ENCODE peak calls at places on chromosomes 2 and 18, in nine cellular contexts. H is endodermal cell, C is psoas muscle, X is GM23338, B is Panc1, Q is esophagus squamous epithelium, O is thyroid gland, J is testis, P is cardiac muscle cell. S is an unnamed sample. For H3K4me1 and H3K27me3, the result is how much of the 10 kb centered on the place peaks cover.

GRCh38 chr2:66576381-66577330 is 141.7 kb downstream of the MEIS1 start:
- DNase-seq in C (peak), B (no peak), P (peak), X (peak), J (peak), O (no peak), Q (no peak), H (peak), S (peak)

GRCh38 chr2:68328901-68329300 is 9.2 kb upstream of the CNRIP1 start:
- DNase-seq in X (no peak), P (no peak), C (no peak), Q (no peak), B (no peak), O (no peak), J (no peak), H (no peak), S (no peak)

GRCh38 chr2:120999374-121000097 is 263.9 kb downstream of the GLI2 start:
- DNase-seq in H (peak), J (no peak), X (no peak), Q (no peak), C (no peak), O (no peak), B (no peak), P (no peak), S (no peak)

GRCh38 chr2:168156661-168157060 is 90.7 kb downstream of the STK39 start:
- DNase-seq in J (no peak), H (no peak), O (no peak), X (no peak), B (no peak), P (peak), Q (no peak), C (peak), S (no peak)

GRCh38 chr2:216426938-216427337 is 14.7 kb downstream of the SMARCAL1 start:
- DNase-seq in C (no peak), X (no peak), O (no peak), H (no peak), Q (no peak), J (no peak), P (peak), B (no peak), S (no peak)

GRCh38 chr2:174605687-174606086 is 8.1 kb upstream of the WIPF1 start:
- DNase-seq in O (no peak), B (no peak), X (peak), P (peak), Q (no peak), H (no peak), C (no peak), J (no peak), S (no peak)

GRCh38 chr2:72211359-72211758 is 63.7 kb upstream of the CYP26B1 start:
- DNase-seq in B (no peak), C (no peak), H (no peak), Q (no peak), O (no peak), P (no peak), X (no peak), J (no peak), S (no peak)

GRCh38 chr2:193114827-193115226 is 920.1 kb upstream of the TMEFF2 start:
- DNase-seq in P (no peak), C (no peak), B (no peak), H (no peak), Q (no peak), O (no peak), X (no peak), J (no peak), S (no peak)

GRCh38 chr2:215002500-215002899 is 135.9 kb downstream of the ABCA12 start:
- DNase-seq in H (no peak), P (peak), X (peak), J (peak), B (peak), O (peak), C (no peak), Q (no peak), S (no peak)

GRCh38 chr2:220243571-220243970 is 616.1 kb downstream of the SLC4A3 start:
- DNase-seq in C (no peak), B (no peak), H (no peak), Q (no peak), J (no peak), P (peak), O (no peak), X (no peak), S (no peak)

GRCh38 chr2:101667823-101668222 is 29.7 kb upstream of the MAP4K4 start:
- DNase-seq in B (no peak), X (peak), Q (no peak), O (no peak), H (no peak), C (no peak), P (no peak), J (no peak), S (no peak)

GRCh38 chr18:475202-475624 is 25.3 kb downstream of the COLEC12 start:
- DNase-seq in H (peak), J (no peak), X (peak), C (no peak), Q (no peak), B (no peak), O (no peak), P (peak), S (no peak)

GRCh38 chr18:67305466-67305865 is 211.1 kb downstream of the DSEL start:
- DNase-seq in H (no peak), X (no peak), J (no peak), O (no peak), C (no peak), Q (no peak), B (no peak), P (no peak), S (no peak)

GRCh38 chr2:72887032-72887835 is at the start of gene SPR:
- DNase-seq in P (peak), X (peak), H (peak), C (peak), J (peak), B (no peak), Q (no peak), O (peak), S (peak)

GRCh38 chr2:236731767-236732580 is 162.3 kb downstream of the ACKR3 start:
- DNase-seq in P (peak), Q (no peak), C (peak), B (no peak), X (no peak), O (peak), J (peak), H (no peak), S (no peak)

GRCh38 chr2:231877533-231878456 is 48.4 kb downstream of the NPPC start:
- DNase-seq in X (peak), B (no peak), Q (no peak), P (no peak), H (peak), J (peak), C (no peak), O (peak), S (no peak)

GRCh38 chr2:2324119-2324518 is 7.0 kb downstream of the MYT1L start:
- DNase-seq in J (no peak), C (no peak), B (no peak), P (no peak), Q (no peak), O (no peak), X (peak), H (no peak), S (no peak)

DNA sequence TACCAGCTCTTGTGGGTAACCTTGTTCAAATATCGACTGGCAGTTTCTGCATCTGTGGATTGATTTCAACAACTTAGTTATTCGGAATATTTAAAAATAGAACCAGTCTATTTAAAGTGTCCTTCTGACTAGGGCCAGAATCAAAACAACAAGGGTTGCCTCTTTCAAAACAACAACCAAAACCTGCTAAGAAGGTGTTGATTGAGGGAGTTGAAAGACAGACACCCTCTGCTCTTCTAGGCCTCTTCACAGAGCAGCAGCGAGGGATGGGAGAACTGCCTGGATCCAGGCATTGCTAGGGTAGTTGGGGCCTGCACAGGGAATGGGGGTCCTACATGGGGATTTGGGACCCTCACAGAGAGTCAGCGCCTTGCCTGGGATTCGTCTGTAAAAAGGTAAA is 19.8 kb downstream of the TTR start:
- DNase-seq in J (no peak), H (peak), O (no peak), B (no peak), X (no peak), C (no peak), Q (no peak), P (no peak), S (no peak)
- H3K4me1 ChIP-seq in J (under half), H (under half), O (under half), B (under half), X (under half), C (under half), Q (under half), P (under half), S (under half)

GRCh38 chr2:229714080-229714735 is at the start of gene DNER:
- DNase-seq in C (peak), X (peak), H (peak), B (no peak), O (no peak), P (no peak), Q (no peak), J (peak), S (peak)
- H3K27me3 ChIP-seq in C (half or more), X (under half), H (half or more), B (under half), O (under half), P (half or more), Q (under half), J (under half), S (under half)

DNA sequence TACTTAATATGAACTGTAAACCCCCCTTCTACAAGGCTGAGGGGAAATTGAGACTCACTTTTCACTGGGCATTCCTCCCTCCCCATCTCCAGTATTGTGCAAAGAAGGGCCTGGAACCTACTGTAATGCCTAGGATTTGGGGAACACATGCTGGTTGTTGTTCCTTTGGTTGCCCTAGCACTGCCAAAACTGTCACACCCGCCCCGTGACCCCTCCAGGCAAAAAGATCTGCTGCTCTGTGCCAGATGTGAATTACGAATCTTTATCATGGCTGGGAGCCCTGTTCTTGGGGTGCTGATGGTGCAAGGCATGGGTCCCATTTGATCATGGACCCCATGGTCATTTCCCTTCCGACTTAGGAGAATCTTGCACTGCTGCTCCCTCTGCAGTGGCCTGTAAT is 95.4 kb downstream of the CABLES1 start:
- DNase-seq in O (no peak), X (no peak), P (no peak), Q (no peak), J (no peak), B (no peak), C (no peak), H (no peak), S (no peak)
- H3K4me1 ChIP-seq in O (under half), X (under half), P (under half), Q (under half), J (under half), B (under half), C (under half), H (under half), S (under half)

DNA sequence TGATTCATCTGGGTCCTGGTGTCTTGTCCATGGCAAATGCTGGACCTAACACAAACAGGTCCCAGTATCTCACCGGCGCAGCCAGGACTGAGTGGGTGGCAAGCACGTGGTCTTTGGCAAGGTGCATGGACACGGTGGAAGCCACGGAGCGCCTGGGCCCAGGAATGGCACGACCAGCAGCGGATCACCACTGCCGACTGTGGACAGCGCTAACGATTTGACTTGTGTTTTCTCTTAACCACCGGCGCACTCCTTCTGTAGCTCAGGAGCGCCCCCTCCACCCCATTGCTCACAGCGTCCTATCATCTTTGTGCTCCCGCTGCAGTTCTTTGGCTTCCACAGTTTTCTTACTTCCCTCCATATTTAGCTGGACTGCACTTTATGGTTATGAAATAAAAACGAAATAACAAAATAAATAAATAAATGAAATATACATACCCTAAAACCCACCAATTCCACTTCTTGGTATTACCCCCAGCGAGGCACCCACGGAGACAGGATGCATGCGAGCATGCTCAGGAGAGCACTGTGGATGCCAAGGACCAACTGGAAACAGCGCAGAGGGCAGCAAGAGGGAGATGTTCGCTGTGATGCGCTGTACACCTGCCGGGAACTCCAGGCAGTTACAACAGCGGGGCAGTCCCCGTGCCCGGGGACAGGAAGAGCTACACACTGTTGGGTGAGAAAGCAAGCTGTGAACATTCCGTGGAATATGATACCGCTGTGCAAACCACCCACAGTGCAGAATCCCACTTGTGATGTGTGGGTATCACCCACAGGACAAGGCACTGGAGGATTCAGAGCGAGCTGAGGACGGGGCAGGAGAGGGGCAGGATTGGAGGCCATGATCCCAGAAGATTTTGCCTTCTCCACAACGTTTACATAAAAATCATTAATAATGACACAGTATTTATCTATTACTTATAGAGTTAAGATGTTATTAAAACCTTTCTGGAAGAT is 7.0 kb upstream of the CIDEA start:
- DNase-seq in O (no peak), X (peak), H (peak), B (no peak), C (no peak), J (no peak), Q (no peak), P (peak), S (no peak)
- H3K27me3 ChIP-seq in O (under half), X (under half), H (half or more), B (under half), C (under half), J (under half), Q (under half), P (half or more), S (under half)

DNA sequence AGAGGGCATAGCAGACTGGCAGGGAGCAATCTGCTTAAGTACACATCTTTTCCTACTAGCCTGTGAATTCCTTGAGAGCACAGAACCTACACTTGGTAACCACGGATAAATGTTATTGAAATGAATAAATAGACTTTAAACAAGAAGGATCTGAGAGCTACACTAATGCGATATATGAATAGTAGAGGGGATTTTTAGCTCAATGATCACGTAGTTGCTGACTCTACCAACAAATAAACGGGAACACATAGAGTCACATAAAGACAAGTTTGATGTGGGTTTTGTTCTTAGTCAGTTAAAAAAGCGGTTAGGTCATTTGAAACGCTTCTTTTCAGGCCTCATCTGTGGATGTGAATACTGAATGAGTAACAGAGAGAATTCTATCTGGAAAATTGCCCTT is 290.3 kb upstream of the CCDC68 start:
- DNase-seq in C (no peak), B (no peak), Q (no peak), O (no peak), X (no peak), P (no peak), J (no peak), H (no peak), S (no peak)
- H3K4me1 ChIP-seq in C (under half), B (under half), Q (under half), O (under half), X (under half), P (under half), J (under half), H (under half), S (under half)

GRCh38 chr18:59428018-59428417 is 69.0 kb upstream of the LMAN1 start:
- DNase-seq in X (no peak), C (no peak), P (no peak), J (no peak), H (no peak), B (no peak), O (no peak), Q (no peak), S (no peak)

GRCh38 chr18:59420244-59420643 is 61.2 kb upstream of the LMAN1 start:
- DNase-seq in O (no peak), P (peak), B (no peak), H (no peak), J (no peak), X (no peak), C (no peak), Q (no peak), S (no peak)

GRCh38 chr18:59419386-59419785 is 60.3 kb upstream of the LMAN1 start:
- DNase-seq in Q (no peak), C (no peak), H (no peak), O (no peak), X (no peak), P (peak), J (no peak), B (no peak), S (no peak)

GRCh38 chr18:59426855-59427254 is 67.8 kb upstream of the LMAN1 start:
- DNase-seq in Q (no peak), P (no peak), X (no peak), H (no peak), B (no peak), C (no peak), O (no peak), J (no peak), S (no peak)

DNA sequence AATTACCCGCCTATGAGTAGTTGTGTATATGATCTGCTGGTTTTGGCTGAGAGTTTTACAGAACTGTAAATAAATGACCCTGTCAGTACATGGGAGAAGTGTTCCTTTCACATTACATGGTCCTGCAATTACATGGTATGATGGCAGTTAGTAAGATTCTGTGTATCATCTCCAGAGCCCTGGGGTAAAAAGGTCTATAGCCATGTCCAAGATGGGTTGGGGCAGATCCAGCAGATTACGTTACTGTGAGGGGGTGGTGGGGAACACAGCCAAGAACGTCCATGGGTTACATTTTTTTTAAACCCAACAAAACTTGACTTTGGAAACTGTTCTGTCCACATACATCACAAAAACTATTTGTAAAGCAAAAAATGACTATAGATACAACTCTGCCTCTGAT is 64.2 kb upstream of the LMAN1 start:
- DNase-seq in Q (no peak), X (no peak), J (no peak), C (no peak), H (no peak), O (no peak), P (peak), B (no peak), S (no peak)
- H3K27me3 ChIP-seq in Q (under half), X (under half), J (under half), C (under half), H (under half), O (under half), P (under half), B (under half), S (under half)

GRCh38 chr18:74512321-74513053 is 16.3 kb downstream of the CNDP2 start:
- DNase-seq in O (no peak), B (no peak), Q (no peak), P (no peak), J (peak), X (no peak), C (no peak), H (no peak), S (no peak)
- H3K4me1 ChIP-seq in O (under half), B (under half), Q (under half), P (under half), J (under half), X (under half), C (under half), H (under half), S (under half)

DNA sequence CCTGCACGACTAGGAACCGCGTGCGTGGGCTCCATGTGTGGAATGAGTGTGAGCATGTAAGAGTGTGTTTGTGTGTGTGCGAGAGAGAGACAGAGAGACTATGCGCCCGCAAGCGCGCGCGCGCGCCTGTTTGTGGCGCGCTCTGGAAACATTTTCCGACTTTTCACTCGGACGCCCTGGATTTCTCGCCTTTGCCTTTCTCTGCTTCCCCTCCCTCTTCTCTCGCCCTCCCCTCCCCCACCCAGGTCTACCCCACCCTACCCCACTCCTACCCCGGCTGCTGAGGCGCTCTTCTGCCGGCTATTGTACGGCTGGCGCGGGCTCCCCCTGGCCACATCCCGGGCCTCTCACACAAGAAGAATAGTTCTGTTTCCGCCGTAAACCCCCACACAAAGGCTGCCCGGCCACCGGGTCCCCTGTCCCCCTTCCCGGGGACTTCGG is 7.0 kb upstream of the SIX3 start:
- DNase-seq in Q (no peak), P (no peak), H (peak), J (no peak), O (no peak), B (no peak), C (no peak), X (peak), S (no peak)
- H3K27me3 ChIP-seq in Q (under half), P (half or more), H (half or more), J (under half), O (half or more), B (under half), C (half or more), X (half or more), S (half or more)